ENCODE peak calls at places on chromosomes 4 and X, in ten cellular contexts. E is MG63; X is posterior vena cava; N is activated T-helper 1 cell treated with anti-CD3 and anti-CD28 coated beads, Interleukin-2, amount 50 U/mL, for 16 hours; D is adipocyte; Q is stimulated activated CD4-positive, alpha-beta T cell treated with anti-CD3 and anti-CD28 coated beads, Interleukin-4, amount 100 ng/mL, for 1 hour; V is Daoy; C is Kasumi-1; W is mucosa of descending colon; Y is fibroblast of mammary gland. P is an unnamed sample.
A peak's percentile ranks its signal among the peaks of the same experiment; 100 is the strongest.

GRCh38 chr4:160880186-160880585 is 1283.6 kb downstream of the FSTL5 start:
- DNase-seq in E (no peak), X (no peak), N (no peak), D (no peak), Q (no peak), V (no peak), C (no peak), W (no peak), Y (no peak), P (no peak)

GRCh38 chr4:8394125-8394524 is 46.4 kb downstream of the ACOX3 start:
- DNase-seq in E (peak; percentile 27), X (peak; percentile 89), N (no peak), D (peak; percentile 94), Q (no peak), V (no peak), C (no peak), W (peak; percentile 50), Y (peak; percentile 73), P (no peak)

GRCh38 chr4:158139086-158139485 is 33.7 kb downstream of the GASK1B start:
- DNase-seq in E (no peak), X (no peak), N (no peak), D (no peak), Q (no peak), V (no peak), C (no peak), W (no peak), Y (no peak), P (no peak)

GRCh38 chrX:149830192-149830873 is 48.6 kb downstream of the MAGEA9 start:
- DNase-seq in E (peak; percentile 3), X (no peak), N (no peak), D (peak; percentile 60), Q (peak; percentile 13), V (peak; percentile 23), C (no peak), W (no peak), Y (peak; percentile 2), P (no peak)

GRCh38 chr4:181952478-181952877 is 290.7 kb upstream of the TENM3 start:
- DNase-seq in E (peak; percentile 57), X (no peak), N (no peak), D (peak; percentile 82), Q (no peak), V (peak; percentile 88), C (peak; percentile 63), W (peak; percentile 31), Y (peak; percentile 94), P (peak; percentile 57)

GRCh38 chrX:126141014-126141413 is 25.1 kb downstream of the DCAF12L2 start:
- DNase-seq in E (no peak), X (no peak), N (no peak), D (no peak), Q (no peak), V (no peak), C (no peak), W (no peak), Y (no peak), P (no peak)

GRCh38 chrX:80812176-80812575 is 2.5 kb upstream of the BRWD3 start:
- DNase-seq in E (peak; percentile 13), X (no peak), N (no peak), D (peak; percentile 5), Q (peak; percentile 19), V (no peak), C (peak; percentile 79), W (peak; percentile 41), Y (no peak), P (no peak)

GRCh38 chrX:39752820-39753219 is 344.9 kb downstream of the BCOR start:
- DNase-seq in E (peak; percentile 30), X (no peak), N (no peak), D (no peak), Q (no peak), V (no peak), C (peak; percentile 19), W (peak; percentile 69), Y (peak; percentile 42), P (no peak)

GRCh38 chrX:9923357-9923756 is 43.8 kb upstream of the CLDN34 start:
- DNase-seq in E (no peak), X (no peak), N (no peak), D (peak; percentile 22), Q (no peak), V (no peak), C (no peak), W (no peak), Y (no peak), P (no peak)

GRCh38 chrX:124406294-124407013 is 60.1 kb downstream of the SH2D1A start:
- DNase-seq in E (peak; percentile 49), X (no peak), N (peak; percentile 4), D (peak; percentile 79), Q (peak; percentile 44), V (peak; percentile 73), C (peak; percentile 65), W (peak; percentile 14), Y (peak; percentile 78), P (peak; percentile 13)

GRCh38 chr4:167688660-167689142 is 403.6 kb upstream of the ANXA10 start:
- DNase-seq in E (no peak), X (no peak), N (no peak), D (no peak), Q (no peak), V (no peak), C (no peak), W (no peak), Y (no peak), P (no peak)

GRCh38 chr4:7827566-7827965 is 112.1 kb downstream of the AFAP1 start:
- DNase-seq in E (no peak), X (no peak), N (no peak), D (no peak), Q (no peak), V (no peak), C (no peak), W (no peak), Y (peak; percentile 54), P (no peak)

GRCh38 chr4:170089274-170089742 is 448 bp downstream of the AADAT start:
- DNase-seq in E (peak; percentile 23), X (no peak), N (no peak), D (peak; percentile 69), Q (no peak), V (peak; percentile 33), C (peak; percentile 67), W (peak; percentile 22), Y (peak; percentile 41), P (no peak)

GRCh38 chr4:89664521-89664920 is 172.4 kb downstream of the SNCA start:
- DNase-seq in E (no peak), X (no peak), N (no peak), D (no peak), Q (no peak), V (no peak), C (no peak), W (no peak), Y (no peak), P (no peak)

GRCh38 chrX:49675075-49675719 is 20.6 kb downstream of the PAGE1 start:
- DNase-seq in E (no peak), X (no peak), N (no peak), D (no peak), Q (no peak), V (no peak), C (no peak), W (no peak), Y (no peak), P (no peak)

GRCh38 chr4:15526924-15527592 is 57.4 kb downstream of the CC2D2A start:
- DNase-seq in E (no peak), X (no peak), N (no peak), D (no peak), Q (no peak), V (no peak), C (no peak), W (no peak), Y (no peak), P (no peak)

GRCh38 chr4:147049940-147050852 is 104.5 kb upstream of the TTC29 start:
- DNase-seq in E (no peak), X (no peak), N (no peak), D (peak; percentile 93), Q (no peak), V (no peak), C (no peak), W (no peak), Y (peak; percentile 43), P (no peak)

GRCh38 chr4:21447320-21448055 is 501.1 kb downstream of the KCNIP4 start:
- DNase-seq in E (no peak), X (no peak), N (no peak), D (no peak), Q (no peak), V (no peak), C (peak; percentile 17), W (no peak), Y (no peak), P (no peak)

GRCh38 chr4:125838924-125839323 is 524.2 kb downstream of the FAT4 start:
- DNase-seq in E (no peak), X (no peak), N (no peak), D (no peak), Q (no peak), V (no peak), C (no peak), W (no peak), Y (no peak), P (no peak)

GRCh38 chrX:118174516-118174915 is 57.9 kb upstream of the KLHL13 start:
- DNase-seq in E (no peak), X (no peak), N (no peak), D (no peak), Q (no peak), V (no peak), C (no peak), W (no peak), Y (no peak), P (no peak)

GRCh38 chrX:123906557-123907316 is 46.9 kb downstream of the XIAP start:
- DNase-seq in E (no peak), X (no peak), N (no peak), D (no peak), Q (no peak), V (no peak), C (no peak), W (peak; percentile 33), Y (no peak), P (peak; percentile 58)

GRCh38 chr4:184344899-184345572 is 127.4 kb upstream of the ENPP6 start:
- DNase-seq in E (no peak), X (no peak), N (no peak), D (no peak), Q (peak; percentile 27), V (no peak), C (no peak), W (no peak), Y (no peak), P (no peak)

GRCh38 chrX:103063191-103063845 is 653 bp downstream of the BEX1 start:
- DNase-seq in E (peak; percentile 9), X (no peak), N (no peak), D (peak; percentile 56), Q (no peak), V (peak; percentile 29), C (no peak), W (peak; percentile 3), Y (peak; percentile 30), P (no peak)

GRCh38 chr4:138310498-138310897 is 68.3 kb upstream of the SLC7A11 start:
- DNase-seq in E (no peak), X (no peak), N (no peak), D (peak; percentile 48), Q (no peak), V (no peak), C (no peak), W (no peak), Y (peak; percentile 53), P (no peak)

GRCh38 chr4:36676139-36677050 is 395.0 kb downstream of the DTHD1 start:
- DNase-seq in E (no peak), X (no peak), N (no peak), D (no peak), Q (no peak), V (no peak), C (no peak), W (no peak), Y (no peak), P (peak; percentile 37)

GRCh38 chrX:46573331-46573895 is at the start of gene CHST7:
- DNase-seq in E (peak; percentile 70), X (peak; percentile 88), N (peak; percentile 9), D (peak; percentile 85), Q (peak; percentile 69), V (peak; percentile 69), C (peak; percentile 67), W (peak; percentile 51), Y (peak; percentile 42), P (no peak)

GRCh38 chr4:947491-947971 is 15.3 kb downstream of the TMEM175 start:
- DNase-seq in E (no peak), X (no peak), N (no peak), D (no peak), Q (no peak), V (no peak), C (no peak), W (no peak), Y (no peak), P (no peak)

GRCh38 chr4:6942238-6942800 is 32.7 kb downstream of the TBC1D14 start:
- DNase-seq in E (peak; percentile 33), X (peak; percentile 59), N (no peak), D (peak; percentile 97), Q (peak; percentile 31), V (peak; percentile 82), C (peak; percentile 73), W (no peak), Y (peak; percentile 94), P (no peak)

P was measured in LNCaP clone FGC.